ENCODE peak calls at places on chromosomes 3 and 15, in ten cellular contexts. V is transverse colon; G is HepG2; U is PC-3; H is heart left ventricle; T is BE2C; W is CD8-positive, alpha-beta memory T cell; L is neuronal stem cell; B is IMR-90; M is stomach. D is an unnamed sample. For H3K4me1, the result is how much of the 10 kb centered on the place peaks cover.

GRCh38 chr3:107666853-107667252 is 144.1 kb downstream of the BBX start:
- DNase-seq in V (no peak), G (no peak), U (no peak), H (no peak), T (no peak), W (no peak), L (no peak), B (no peak), M (no peak), D (no peak)

GRCh38 chr3:15007681-15008141 is 57.4 kb downstream of the MRPS25 start:
- DNase-seq in V (no peak), G (no peak), U (peak), H (no peak), T (no peak), W (no peak), L (no peak), B (peak), M (no peak), D (no peak)

GRCh38 chr3:10164546-10165393 is at the start of gene IRAK2:
- DNase-seq in V (peak), G (peak), U (peak), H (peak), T (peak), W (peak), L (peak), B (peak), M (peak), D (peak)

GRCh38 chr3:122694966-122695365 is 14.3 kb downstream of the PARP14 start:
- DNase-seq in V (no peak), G (no peak), U (no peak), H (no peak), T (no peak), W (no peak), L (no peak), B (no peak), M (no peak), D (no peak)

GRCh38 chr3:191005790-191006189 is 143.3 kb upstream of the GMNC start:
- DNase-seq in V (no peak), G (no peak), U (no peak), H (no peak), T (no peak), W (no peak), L (peak), B (no peak), M (no peak), D (no peak)

GRCh38 chr15:70892912-70893560 is 410 bp downstream of the LRRC49 start:
- DNase-seq in V (peak), G (peak), U (peak), H (peak), T (peak), W (no peak), L (no peak), B (peak), M (no peak), D (peak)

GRCh38 chr3:119794971-119795612 is 13.2 kb downstream of the NR1I2 start:
- DNase-seq in V (peak), G (peak), U (peak), H (no peak), T (peak), W (no peak), L (peak), B (no peak), M (peak), D (peak)

GRCh38 chr3:177123820-177124219 is 73.5 kb downstream of the TBL1XR1 start:
- DNase-seq in V (no peak), G (no peak), U (no peak), H (no peak), T (no peak), W (no peak), L (no peak), B (no peak), M (no peak), D (no peak)

GRCh38 chr3:149585401-149585726 is 72.5 kb downstream of the WWTR1 start:
- DNase-seq in V (no peak), G (no peak), U (no peak), H (no peak), T (no peak), W (no peak), L (no peak), B (no peak), M (no peak), D (no peak)

GRCh38 chr3:154060606-154061380 is 60.4 kb upstream of the ARHGEF26 start:
- DNase-seq in V (no peak), G (no peak), U (no peak), H (no peak), T (no peak), W (no peak), L (no peak), B (peak), M (no peak), D (no peak)

GRCh38 chr3:170425491-170426239 is 7.0 kb downstream of the CLDN11 start:
- DNase-seq in V (no peak), G (peak), U (no peak), H (no peak), T (no peak), W (no peak), L (peak), B (no peak), M (no peak), D (no peak)

GRCh38 chr15:70742928-70743327 is 20.4 kb downstream of the UACA start:
- DNase-seq in V (no peak), G (no peak), U (no peak), H (no peak), T (no peak), W (no peak), L (no peak), B (no peak), M (no peak), D (no peak)

GRCh38 chr3:87225659-87226058 is 1.4 kb upstream of the CHMP2B start:
- DNase-seq in V (peak), G (no peak), U (no peak), H (no peak), T (no peak), W (no peak), L (no peak), B (no peak), M (no peak), D (peak)

GRCh38 chr3:87227835-87228144 is 681 bp downstream of the CHMP2B start:
- DNase-seq in V (no peak), G (peak), U (no peak), H (no peak), T (no peak), W (no peak), L (no peak), B (peak), M (no peak), D (no peak)

GRCh38 chr3:87228316-87228715 is 1.2 kb downstream of the CHMP2B start:
- DNase-seq in V (no peak), G (peak), U (peak), H (no peak), T (no peak), W (no peak), L (no peak), B (peak), M (no peak), D (no peak)

GRCh38 chr3:87229113-87229512 is 2.0 kb downstream of the CHMP2B start:
- DNase-seq in V (no peak), G (no peak), U (no peak), H (no peak), T (no peak), W (no peak), L (no peak), B (no peak), M (no peak), D (no peak)

GRCh38 chr3:87227104-87227834 is at the start of gene CHMP2B:
- DNase-seq in V (peak), G (peak), U (peak), H (peak), T (peak), W (peak), L (peak), B (peak), M (peak), D (peak)
- H3K4me1 ChIP-seq in V (under half), G (under half), U (under half), H (under half), T (under half), W (under half), L (under half), B (under half), M (under half), D (under half)

GRCh38 chr15:44159492-44159891 is 35.6 kb downstream of the FRMD5 start:
- DNase-seq in V (no peak), G (no peak), U (no peak), H (no peak), T (no peak), W (no peak), L (no peak), B (no peak), M (no peak), D (no peak)

GRCh38 chr15:44158111-44158510 is 37.0 kb downstream of the FRMD5 start:
- DNase-seq in V (no peak), G (no peak), U (no peak), H (no peak), T (no peak), W (no peak), L (no peak), B (no peak), M (no peak), D (no peak)

GRCh38 chr15:44163370-44163769 is 31.7 kb downstream of the FRMD5 start:
- DNase-seq in V (no peak), G (no peak), U (no peak), H (no peak), T (no peak), W (no peak), L (no peak), B (peak), M (no peak), D (no peak)

GRCh38 chr15:44153352-44153751 is 41.7 kb downstream of the FRMD5 start:
- DNase-seq in V (no peak), G (no peak), U (no peak), H (no peak), T (no peak), W (no peak), L (no peak), B (peak), M (no peak), D (no peak)

DNA sequence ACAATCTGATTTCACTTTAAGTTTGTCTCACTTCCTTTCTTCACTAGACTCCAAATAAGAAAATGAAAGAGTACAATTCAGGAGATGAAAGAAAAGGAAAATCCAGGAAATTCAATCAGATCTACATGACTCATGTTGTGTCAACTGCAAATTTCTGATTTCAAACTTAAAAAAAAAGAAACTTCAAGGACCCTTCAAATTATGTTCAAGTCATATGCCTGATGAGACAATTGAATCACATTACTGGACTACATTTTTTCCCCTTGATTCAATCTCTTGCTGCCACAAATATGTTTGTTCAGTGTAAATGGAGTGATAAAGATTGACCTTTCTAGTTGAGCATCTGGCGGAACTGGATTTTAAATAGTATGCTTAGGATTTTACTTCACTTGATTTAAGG is 37.4 kb downstream of the FRMD5 start:
- DNase-seq in V (no peak), G (peak), U (peak), H (no peak), T (no peak), W (no peak), L (no peak), B (peak), M (no peak), D (no peak)
- H3K4me3 ChIP-seq in V (no peak), G (no peak), U (peak), H (no peak), T (no peak), W (no peak), L (no peak), B (no peak), M (no peak), D (no peak)

DNA sequence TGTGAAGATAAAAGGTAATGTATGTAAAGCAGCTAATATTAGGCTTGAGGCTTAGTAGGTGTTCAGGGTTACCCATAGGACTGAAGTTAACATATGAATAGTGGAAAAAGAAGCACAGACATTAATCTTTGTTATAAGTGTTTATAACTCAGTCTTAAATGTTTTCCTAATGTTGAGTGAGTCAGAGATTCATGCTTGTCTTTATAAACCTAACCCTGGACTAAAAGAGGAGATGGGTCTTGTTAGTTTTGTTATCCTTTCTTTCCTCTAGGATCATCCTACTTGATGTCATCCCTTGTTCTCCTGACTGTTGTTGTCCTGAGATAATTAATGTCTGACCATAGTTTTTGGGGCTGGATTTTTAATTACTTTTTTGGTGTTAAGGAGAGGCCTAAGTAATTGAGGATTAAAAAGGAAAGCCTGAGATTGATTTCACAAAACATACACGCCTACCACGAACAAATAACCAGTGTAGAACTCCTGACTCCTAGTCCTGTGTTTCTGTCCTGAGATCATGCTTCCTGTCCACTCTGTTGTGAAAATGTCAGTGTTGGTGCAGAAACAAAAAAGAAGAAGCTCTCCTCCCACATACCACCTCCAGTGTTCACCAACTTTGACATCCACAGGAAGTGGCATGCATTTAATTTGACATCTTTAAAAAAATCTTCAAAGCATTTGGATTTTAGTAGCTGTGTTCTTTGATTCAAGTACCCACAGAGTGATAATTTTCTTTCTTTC is 8.4 kb downstream of the MITF start:
- DNase-seq in V (no peak), G (no peak), U (no peak), H (no peak), T (no peak), W (no peak), L (no peak), B (peak), M (no peak), D (no peak)
- H3K4me1 ChIP-seq in V (under half), G (under half), U (under half), H (half or more), T (under half), W (under half), L (under half), B (under half), M (half or more), D (under half)

GRCh38 chr3:48445277-48445882 is 1.2 kb upstream of the ATRIP start:
- DNase-seq in V (no peak), G (no peak), U (peak), H (no peak), T (no peak), W (no peak), L (no peak), B (no peak), M (no peak), D (no peak)

GRCh38 chr3:48446043-48446424 is 503 bp upstream of the ATRIP start:
- DNase-seq in V (no peak), G (no peak), U (no peak), H (no peak), T (no peak), W (no peak), L (no peak), B (no peak), M (no peak), D (no peak)

GRCh38 chr3:48440590-48440958 is 517 bp downstream of the TMA7 start:
- DNase-seq in V (peak), G (no peak), U (no peak), H (no peak), T (no peak), W (no peak), L (no peak), B (no peak), M (no peak), D (peak)

GRCh38 chr3:48439820-48440589 is at the start of the genes CCDC51 and TMA7:
- DNase-seq in V (peak), G (peak), U (peak), H (peak), T (peak), W (peak), L (peak), B (peak), M (peak), D (peak)

DNA sequence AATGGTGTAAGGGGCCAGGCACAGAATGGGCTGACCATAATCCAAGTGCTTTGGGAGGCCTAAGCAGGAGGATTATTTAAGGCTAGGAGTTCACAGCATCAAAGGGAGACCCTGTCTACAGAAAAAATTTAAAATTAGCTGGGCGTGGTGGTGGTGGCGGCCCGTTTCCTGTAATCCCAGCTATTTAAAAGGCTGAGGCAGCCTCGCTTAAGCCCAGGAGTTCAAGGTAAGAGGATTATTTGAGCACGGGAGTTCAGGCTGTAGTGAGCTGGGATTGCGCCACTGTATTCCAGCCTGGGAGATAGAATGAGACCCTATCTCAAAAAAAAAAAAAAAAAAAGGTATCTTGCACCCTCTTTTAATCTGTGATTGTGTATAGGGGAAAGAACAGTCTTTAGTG is 1.9 kb downstream of the TMA7 start:
- DNase-seq in V (no peak), G (peak), U (no peak), H (no peak), T (no peak), W (no peak), L (no peak), B (no peak), M (no peak), D (no peak)
- H3K4me3 ChIP-seq in V (no peak), G (peak), U (peak), H (peak), T (no peak), W (no peak), L (peak), B (no peak), M (no peak), D (no peak)

GRCh38 chr3:23738946-23739345 is 66.8 kb upstream of the UBE2E1 start:
- DNase-seq in V (no peak), G (no peak), U (peak), H (no peak), T (no peak), W (no peak), L (no peak), B (peak), M (no peak), D (no peak)
- H3K4me1 ChIP-seq in V (under half), G (under half), U (half or more), H (under half), T (under half), W (under half), L (under half), B (under half), M (half or more), D (under half)

DNA sequence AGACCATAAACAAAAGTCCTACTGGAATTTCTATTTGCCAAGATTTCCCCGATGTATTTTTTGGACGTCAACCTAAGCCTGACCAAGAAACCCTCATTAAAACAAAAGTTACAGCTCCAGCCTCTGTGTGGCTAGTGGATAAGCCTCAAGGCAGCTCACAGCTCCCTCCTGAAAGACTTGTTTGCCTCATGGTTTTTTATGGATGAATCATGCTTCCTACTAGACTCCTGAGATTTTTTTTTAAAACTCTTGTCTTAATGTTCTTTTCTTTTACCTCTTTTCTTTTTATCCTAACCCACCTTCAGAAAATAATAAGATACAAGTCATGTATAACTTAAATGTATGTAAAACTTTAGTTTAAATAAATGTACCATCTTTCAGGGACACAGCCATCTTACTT is 52.4 kb downstream of the SUCNR1 start:
- DNase-seq in V (no peak), G (no peak), U (peak), H (no peak), T (no peak), W (no peak), L (no peak), B (peak), M (no peak), D (no peak)
- H3K4me3 ChIP-seq in V (no peak), G (no peak), U (peak), H (no peak), T (no peak), W (no peak), L (no peak), B (no peak), M (no peak), D (no peak)

GRCh38 chr3:50570508-50571279 is 1.4 kb downstream of the HEMK1 start:
- DNase-seq in V (no peak), G (no peak), U (no peak), H (no peak), T (no peak), W (no peak), L (no peak), B (no peak), M (no peak), D (no peak)
- H3K4me1 ChIP-seq in V (under half), G (half or more), U (under half), H (under half), T (under half), W (half or more), L (under half), B (under half), M (under half), D (under half)